ENCODE peak calls at places on chromosomes 13 and 19, in four cellular contexts. Z is A549, D is Daoy, W is ELR. H is an unnamed sample.

GRCh38 chr19:19404879-19405860 is at the start of gene GATAD2A:
- DNase-seq in D (peak), Z (peak), W (peak), H (peak)

GRCh38 chr13:28820099-28821051 is at the start of gene MTUS2:
- DNase-seq in W (no peak), Z (no peak), D (peak), H (no peak)

GRCh38 chr19:1997353-1998233 is 17.9 kb downstream of the BTBD2 start:
- DNase-seq in D (no peak), W (no peak), Z (no peak), H (no peak)

GRCh38 chr13:37878496-37878895 is 8.9 kb upstream of the TRPC4 start:
- DNase-seq in W (peak), Z (no peak), D (no peak), H (no peak)

GRCh38 chr13:36887758-36888521 is 32.1 kb downstream of the SMAD9 start:
- DNase-seq in W (no peak), D (no peak), Z (no peak), H (no peak)

GRCh38 chr19:5048091-5048726 is 79.3 kb downstream of the KDM4B start:
- DNase-seq in Z (peak), D (peak), W (peak), H (peak)

GRCh38 chr19:12527034-12527836 is 24.0 kb downstream of the ZNF564 start:
- DNase-seq in W (peak), Z (peak), D (no peak), H (no peak)

GRCh38 chr19:17807731-17808316 is 12.9 kb downstream of the B3GNT3 start:
- DNase-seq in Z (no peak), W (no peak), D (no peak), H (no peak)

GRCh38 chr19:39907213-39907612 is 27.2 kb downstream of the FCGBP start:
- DNase-seq in Z (peak), W (no peak), D (no peak), H (no peak)